ENCODE peak calls at places on chromosomes 1 and 21, in eight cellular contexts. One of them, this sample, is unnamed.

GRCh38 chr1:192913683-192914082 is 104.8 kb downstream of the RGS2 start:
- DNase-seq in IMR-90: no peak
- DNase-seq in ovary: peak
- DNase-seq in glutamatergic neuron: no peak
- DNase-seq in endothelial cell: no peak
- DNase-seq in adrenal gland: no peak
- DNase-seq in upper lobe of right lung: no peak
- DNase-seq in choroid plexus epithelial cell: no peak
- DNase-seq in this sample: no peak

GRCh38 chr1:187509091-187509490 is 680.3 kb downstream of the PLA2G4A start:
- DNase-seq in IMR-90: peak
- DNase-seq in ovary: no peak
- DNase-seq in glutamatergic neuron: no peak
- DNase-seq in endothelial cell: no peak
- DNase-seq in adrenal gland: no peak
- DNase-seq in upper lobe of right lung: no peak
- DNase-seq in choroid plexus epithelial cell: peak
- DNase-seq in this sample: no peak

GRCh38 chr1:247415423-247416361 is at the start of gene NLRP3:
- DNase-seq in IMR-90: no peak
- DNase-seq in ovary: no peak
- DNase-seq in glutamatergic neuron: no peak
- DNase-seq in endothelial cell: no peak
- DNase-seq in adrenal gland: peak
- DNase-seq in upper lobe of right lung: peak
- DNase-seq in choroid plexus epithelial cell: no peak
- DNase-seq in this sample: no peak

GRCh38 chr1:185279571-185279970 is 37.5 kb downstream of the IVNS1ABP start:
- DNase-seq in IMR-90: peak
- DNase-seq in ovary: no peak
- DNase-seq in glutamatergic neuron: no peak
- DNase-seq in endothelial cell: no peak
- DNase-seq in adrenal gland: no peak
- DNase-seq in upper lobe of right lung: no peak
- DNase-seq in choroid plexus epithelial cell: peak
- DNase-seq in this sample: no peak

GRCh38 chr21:29817450-29817849 is 122.3 kb downstream of the GRIK1 start:
- DNase-seq in IMR-90: no peak
- DNase-seq in ovary: no peak
- DNase-seq in glutamatergic neuron: no peak
- DNase-seq in endothelial cell: no peak
- DNase-seq in adrenal gland: no peak
- DNase-seq in upper lobe of right lung: no peak
- DNase-seq in choroid plexus epithelial cell: no peak
- DNase-seq in this sample: no peak

GRCh38 chr1:34824817-34825454 is 32.1 kb downstream of the GJA4 start:
- DNase-seq in IMR-90: no peak
- DNase-seq in ovary: no peak
- DNase-seq in glutamatergic neuron: no peak
- DNase-seq in endothelial cell: no peak
- DNase-seq in adrenal gland: no peak
- DNase-seq in upper lobe of right lung: no peak
- DNase-seq in choroid plexus epithelial cell: no peak
- DNase-seq in this sample: no peak

GRCh38 chr1:21200767-21201166 is 24.1 kb upstream of the EIF4G3 start:
- DNase-seq in IMR-90: peak
- DNase-seq in ovary: no peak
- DNase-seq in glutamatergic neuron: no peak
- DNase-seq in endothelial cell: no peak
- DNase-seq in adrenal gland: no peak
- DNase-seq in upper lobe of right lung: no peak
- DNase-seq in choroid plexus epithelial cell: peak
- DNase-seq in this sample: no peak

GRCh38 chr1:171081220-171081993 is 9.3 kb upstream of the FMO3 start:
- DNase-seq in IMR-90: peak
- DNase-seq in ovary: no peak
- DNase-seq in glutamatergic neuron: no peak
- DNase-seq in endothelial cell: no peak
- DNase-seq in adrenal gland: no peak
- DNase-seq in upper lobe of right lung: no peak
- DNase-seq in choroid plexus epithelial cell: peak
- DNase-seq in this sample: no peak

GRCh38 chr1:101276818-101277217 is 40.0 kb downstream of the S1PR1 start:
- DNase-seq in IMR-90: no peak
- DNase-seq in ovary: no peak
- DNase-seq in glutamatergic neuron: no peak
- DNase-seq in endothelial cell: no peak
- DNase-seq in adrenal gland: no peak
- DNase-seq in upper lobe of right lung: no peak
- DNase-seq in choroid plexus epithelial cell: no peak
- DNase-seq in this sample: no peak

GRCh38 chr1:95854457-95854856 is 620.4 kb downstream of the RWDD3 start:
- DNase-seq in IMR-90: no peak
- DNase-seq in ovary: no peak
- DNase-seq in glutamatergic neuron: no peak
- DNase-seq in endothelial cell: no peak
- DNase-seq in adrenal gland: no peak
- DNase-seq in upper lobe of right lung: no peak
- DNase-seq in choroid plexus epithelial cell: no peak
- DNase-seq in this sample: no peak

GRCh38 chr21:38475519-38475918 is 22.8 kb downstream of the ERG start:
- DNase-seq in IMR-90: no peak
- DNase-seq in ovary: no peak
- DNase-seq in glutamatergic neuron: no peak
- DNase-seq in endothelial cell: no peak
- DNase-seq in adrenal gland: no peak
- DNase-seq in upper lobe of right lung: no peak
- DNase-seq in choroid plexus epithelial cell: no peak
- DNase-seq in this sample: no peak

GRCh38 chr1:152398812-152399698 is 15.0 kb downstream of the CRNN start:
- DNase-seq in IMR-90: no peak
- DNase-seq in ovary: no peak
- DNase-seq in glutamatergic neuron: no peak
- DNase-seq in endothelial cell: peak
- DNase-seq in adrenal gland: no peak
- DNase-seq in upper lobe of right lung: no peak
- DNase-seq in choroid plexus epithelial cell: peak
- DNase-seq in this sample: no peak

GRCh38 chr1:152392909-152393308 is 21.2 kb downstream of the CRNN start:
- DNase-seq in IMR-90: no peak
- DNase-seq in ovary: no peak
- DNase-seq in glutamatergic neuron: no peak
- DNase-seq in endothelial cell: no peak
- DNase-seq in adrenal gland: no peak
- DNase-seq in upper lobe of right lung: no peak
- DNase-seq in choroid plexus epithelial cell: no peak
- DNase-seq in this sample: no peak

GRCh38 chr1:152394151-152394550 is 19.9 kb downstream of the CRNN start:
- DNase-seq in IMR-90: no peak
- DNase-seq in ovary: no peak
- DNase-seq in glutamatergic neuron: no peak
- DNase-seq in endothelial cell: no peak
- DNase-seq in adrenal gland: no peak
- DNase-seq in upper lobe of right lung: no peak
- DNase-seq in choroid plexus epithelial cell: no peak
- DNase-seq in this sample: no peak

DNA sequence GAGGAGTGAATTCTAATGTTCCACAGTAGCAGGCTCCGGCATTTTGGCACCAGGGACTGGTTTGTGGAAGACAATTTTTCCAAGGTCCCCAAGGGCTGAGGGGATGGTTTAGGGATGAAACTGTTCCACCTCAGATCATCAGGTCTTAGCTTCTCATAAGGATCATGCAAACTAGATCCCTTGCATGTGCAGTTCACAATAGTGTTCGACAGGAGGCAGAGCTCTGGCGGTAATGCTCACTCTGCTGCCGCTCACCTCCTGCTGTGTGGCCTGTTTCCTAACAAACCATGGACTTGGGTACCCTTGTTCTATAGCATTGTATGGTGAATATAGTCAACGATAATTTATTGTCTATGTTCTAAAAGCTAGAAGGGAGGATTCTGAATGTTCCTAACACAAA is 16.6 kb downstream of the CRNN start:
- DNase-seq in IMR-90: no peak
- DNase-seq in ovary: no peak
- DNase-seq in glutamatergic neuron: no peak
- DNase-seq in endothelial cell: no peak
- DNase-seq in adrenal gland: no peak
- DNase-seq in upper lobe of right lung: no peak
- DNase-seq in choroid plexus epithelial cell: no peak
- DNase-seq in this sample: no peak
- TF ChIP-seq CTCF in IMR-90: no peak
- TF ChIP-seq CTCF in ovary: no peak
- TF ChIP-seq CTCF in glutamatergic neuron: no peak
- TF ChIP-seq CTCF in endothelial cell: peak
- TF ChIP-seq CTCF in adrenal gland: no peak
- TF ChIP-seq CTCF in upper lobe of right lung: no peak
- TF ChIP-seq CTCF in choroid plexus epithelial cell: no peak
- TF ChIP-seq CTCF in this sample: no peak

GRCh38 chr1:9070421-9071015 is 1.1 kb upstream of the SLC2A5 start:
- DNase-seq in IMR-90: no peak
- DNase-seq in ovary: no peak
- DNase-seq in glutamatergic neuron: peak
- DNase-seq in endothelial cell: no peak
- DNase-seq in adrenal gland: no peak
- DNase-seq in upper lobe of right lung: no peak
- DNase-seq in choroid plexus epithelial cell: no peak
- DNase-seq in this sample: no peak

GRCh38 chr1:9069324-9070100 is at the start of gene SLC2A5:
- DNase-seq in IMR-90: no peak
- DNase-seq in ovary: peak
- DNase-seq in glutamatergic neuron: no peak
- DNase-seq in endothelial cell: no peak
- DNase-seq in adrenal gland: no peak
- DNase-seq in upper lobe of right lung: no peak
- DNase-seq in choroid plexus epithelial cell: no peak
- DNase-seq in this sample: no peak

GRCh38 chr1:9065213-9065751 is 4.2 kb downstream of the SLC2A5 start:
- DNase-seq in IMR-90: no peak
- DNase-seq in ovary: peak
- DNase-seq in glutamatergic neuron: no peak
- DNase-seq in endothelial cell: no peak
- DNase-seq in adrenal gland: peak
- DNase-seq in upper lobe of right lung: no peak
- DNase-seq in choroid plexus epithelial cell: no peak
- DNase-seq in this sample: no peak

GRCh38 chr1:9068971-9069323 is 488 bp downstream of the SLC2A5 start:
- DNase-seq in IMR-90: no peak
- DNase-seq in ovary: no peak
- DNase-seq in glutamatergic neuron: no peak
- DNase-seq in endothelial cell: no peak
- DNase-seq in adrenal gland: no peak
- DNase-seq in upper lobe of right lung: no peak
- DNase-seq in choroid plexus epithelial cell: no peak
- DNase-seq in this sample: no peak

GRCh38 chr1:9066945-9067807 is 2.3 kb downstream of the SLC2A5 start:
- DNase-seq in IMR-90: peak
- DNase-seq in ovary: peak
- DNase-seq in glutamatergic neuron: no peak
- DNase-seq in endothelial cell: no peak
- DNase-seq in adrenal gland: peak
- DNase-seq in upper lobe of right lung: no peak
- DNase-seq in choroid plexus epithelial cell: peak
- DNase-seq in this sample: no peak
- TF ChIP-seq CTCF in IMR-90: peak
- TF ChIP-seq CTCF in ovary: peak
- TF ChIP-seq CTCF in glutamatergic neuron: no peak
- TF ChIP-seq CTCF in endothelial cell: no peak
- TF ChIP-seq CTCF in adrenal gland: no peak
- TF ChIP-seq CTCF in upper lobe of right lung: no peak
- TF ChIP-seq CTCF in choroid plexus epithelial cell: peak
- TF ChIP-seq CTCF in this sample: no peak

GRCh38 chr1:228036701-228037231 is 30.0 kb downstream of the WNT3A start:
- DNase-seq in IMR-90: no peak
- DNase-seq in ovary: no peak
- DNase-seq in glutamatergic neuron: no peak
- DNase-seq in endothelial cell: no peak
- DNase-seq in adrenal gland: no peak
- DNase-seq in upper lobe of right lung: peak
- DNase-seq in choroid plexus epithelial cell: no peak
- DNase-seq in this sample: peak
- TF ChIP-seq CTCF in IMR-90: no peak
- TF ChIP-seq CTCF in ovary: no peak
- TF ChIP-seq CTCF in glutamatergic neuron: no peak
- TF ChIP-seq CTCF in endothelial cell: no peak
- TF ChIP-seq CTCF in adrenal gland: no peak
- TF ChIP-seq CTCF in upper lobe of right lung: no peak
- TF ChIP-seq CTCF in choroid plexus epithelial cell: no peak
- TF ChIP-seq CTCF in this sample: no peak

GRCh38 chr21:17585875-17586450 is 26.7 kb downstream of the BTG3 start:
- DNase-seq in IMR-90: peak
- DNase-seq in ovary: no peak
- DNase-seq in glutamatergic neuron: no peak
- DNase-seq in endothelial cell: no peak
- DNase-seq in adrenal gland: no peak
- DNase-seq in upper lobe of right lung: no peak
- DNase-seq in choroid plexus epithelial cell: peak
- DNase-seq in this sample: no peak
- TF ChIP-seq CTCF in IMR-90: peak
- TF ChIP-seq CTCF in ovary: peak
- TF ChIP-seq CTCF in glutamatergic neuron: peak
- TF ChIP-seq CTCF in endothelial cell: peak
- TF ChIP-seq CTCF in adrenal gland: peak
- TF ChIP-seq CTCF in upper lobe of right lung: peak
- TF ChIP-seq CTCF in choroid plexus epithelial cell: peak
- TF ChIP-seq CTCF in this sample: peak

GRCh38 chr1:201711101-201711597 is 117.8 kb upstream of the IPO9 start:
- DNase-seq in IMR-90: no peak
- DNase-seq in ovary: no peak
- DNase-seq in glutamatergic neuron: no peak
- DNase-seq in endothelial cell: no peak
- DNase-seq in adrenal gland: no peak
- DNase-seq in upper lobe of right lung: no peak
- DNase-seq in choroid plexus epithelial cell: peak
- DNase-seq in this sample: no peak

GRCh38 chr1:201710632-201711031 is 118.3 kb upstream of the IPO9 start:
- DNase-seq in IMR-90: no peak
- DNase-seq in ovary: no peak
- DNase-seq in glutamatergic neuron: no peak
- DNase-seq in endothelial cell: no peak
- DNase-seq in adrenal gland: no peak
- DNase-seq in upper lobe of right lung: no peak
- DNase-seq in choroid plexus epithelial cell: no peak
- DNase-seq in this sample: no peak

GRCh38 chr1:201708691-201709090 is 120.3 kb upstream of the IPO9 start:
- DNase-seq in IMR-90: no peak
- DNase-seq in ovary: no peak
- DNase-seq in glutamatergic neuron: no peak
- DNase-seq in endothelial cell: no peak
- DNase-seq in adrenal gland: no peak
- DNase-seq in upper lobe of right lung: no peak
- DNase-seq in choroid plexus epithelial cell: no peak
- DNase-seq in this sample: no peak

GRCh38 chr1:201708085-201708512 is 120.9 kb upstream of the IPO9 start:
- DNase-seq in IMR-90: peak
- DNase-seq in ovary: no peak
- DNase-seq in glutamatergic neuron: no peak
- DNase-seq in endothelial cell: no peak
- DNase-seq in adrenal gland: no peak
- DNase-seq in upper lobe of right lung: no peak
- DNase-seq in choroid plexus epithelial cell: peak
- DNase-seq in this sample: no peak

GRCh38 chr1:201709564-201710295 is 119.2 kb upstream of the IPO9 start:
- DNase-seq in IMR-90: peak
- DNase-seq in ovary: peak
- DNase-seq in glutamatergic neuron: peak
- DNase-seq in endothelial cell: peak
- DNase-seq in adrenal gland: peak
- DNase-seq in upper lobe of right lung: peak
- DNase-seq in choroid plexus epithelial cell: peak
- DNase-seq in this sample: no peak
- TF ChIP-seq CTCF in IMR-90: peak
- TF ChIP-seq CTCF in ovary: peak
- TF ChIP-seq CTCF in glutamatergic neuron: peak
- TF ChIP-seq CTCF in endothelial cell: peak
- TF ChIP-seq CTCF in adrenal gland: peak
- TF ChIP-seq CTCF in upper lobe of right lung: peak
- TF ChIP-seq CTCF in choroid plexus epithelial cell: peak
- TF ChIP-seq CTCF in this sample: peak